ENCODE peak calls at places on chromosomes 3 and 15, in four cellular contexts. One of them, this sample, is unnamed.

GRCh38 chr3:193857996-193858395 is 265.0 kb downstream of the OPA1 start:
- DNase-seq in GM19239: no peak
- DNase-seq in NCI-H345: no peak
- DNase-seq in skeletal muscle cell: peak
- DNase-seq in this sample: no peak

GRCh38 chr3:29605845-29606244 is 325.0 kb downstream of the RBMS3 start:
- DNase-seq in GM19239: no peak
- DNase-seq in NCI-H345: no peak
- DNase-seq in skeletal muscle cell: peak
- DNase-seq in this sample: no peak

GRCh38 chr3:155018621-155019330 is 61.3 kb upstream of the MME start:
- DNase-seq in GM19239: no peak
- DNase-seq in NCI-H345: no peak
- DNase-seq in skeletal muscle cell: no peak
- DNase-seq in this sample: no peak

GRCh38 chr3:153277029-153277428 is 115.0 kb downstream of the RAP2B start:
- DNase-seq in GM19239: no peak
- DNase-seq in NCI-H345: no peak
- DNase-seq in skeletal muscle cell: no peak
- DNase-seq in this sample: no peak

GRCh38 chr3:120506828-120507774 is 56.3 kb upstream of the FSTL1 start:
- DNase-seq in GM19239: no peak
- DNase-seq in NCI-H345: no peak
- DNase-seq in skeletal muscle cell: no peak
- DNase-seq in this sample: no peak

GRCh38 chr3:119420196-119420595 is 43.2 kb downstream of the TMEM39A start:
- DNase-seq in GM19239: no peak
- DNase-seq in NCI-H345: no peak
- DNase-seq in skeletal muscle cell: no peak
- DNase-seq in this sample: no peak

GRCh38 chr15:31473384-31474058 is 146.9 kb downstream of the KLF13 start:
- DNase-seq in GM19239: no peak
- DNase-seq in NCI-H345: no peak
- DNase-seq in skeletal muscle cell: no peak
- DNase-seq in this sample: no peak

GRCh38 chr3:60323651-60324050 is 927.6 kb downstream of the FHIT start:
- DNase-seq in GM19239: no peak
- DNase-seq in NCI-H345: no peak
- DNase-seq in skeletal muscle cell: no peak
- DNase-seq in this sample: no peak

GRCh38 chr3:166283856-166284255 is 446.6 kb upstream of the BCHE start:
- DNase-seq in GM19239: no peak
- DNase-seq in NCI-H345: no peak
- DNase-seq in skeletal muscle cell: peak
- DNase-seq in this sample: no peak

GRCh38 chr3:56838441-56838840 is 36.7 kb upstream of the ARHGEF3 start:
- DNase-seq in GM19239: no peak
- DNase-seq in NCI-H345: no peak
- DNase-seq in skeletal muscle cell: no peak
- DNase-seq in this sample: no peak

GRCh38 chr3:159971311-159971710 is 17.3 kb upstream of the IL12A start:
- DNase-seq in GM19239: no peak
- DNase-seq in NCI-H345: no peak
- DNase-seq in skeletal muscle cell: no peak
- DNase-seq in this sample: no peak

GRCh38 chr15:29857196-29857595 is 34.9 kb upstream of the TJP1 start:
- DNase-seq in GM19239: no peak
- DNase-seq in NCI-H345: no peak
- DNase-seq in skeletal muscle cell: no peak
- DNase-seq in this sample: no peak

GRCh38 chr3:102530443-102531195 is 95.8 kb downstream of the ZPLD1 start:
- DNase-seq in GM19239: no peak
- DNase-seq in NCI-H345: no peak
- DNase-seq in skeletal muscle cell: no peak
- DNase-seq in this sample: no peak

GRCh38 chr3:32106929-32107362 is 526 bp downstream of the GPD1L start:
- DNase-seq in GM19239: no peak
- DNase-seq in NCI-H345: no peak
- DNase-seq in skeletal muscle cell: no peak
- DNase-seq in this sample: no peak

GRCh38 chr3:55166577-55167555 is 239.0 kb upstream of the LRTM1 start:
- DNase-seq in GM19239: no peak
- DNase-seq in NCI-H345: peak
- DNase-seq in skeletal muscle cell: no peak
- DNase-seq in this sample: no peak

GRCh38 chr15:69475769-69476358 is 23.2 kb downstream of the RPLP1 start:
- DNase-seq in GM19239: peak
- DNase-seq in NCI-H345: peak
- DNase-seq in skeletal muscle cell: no peak
- DNase-seq in this sample: peak

GRCh38 chr3:129195731-129196256 is 12.1 kb upstream of the CNBP start:
- DNase-seq in GM19239: no peak
- DNase-seq in NCI-H345: no peak
- DNase-seq in skeletal muscle cell: peak
- DNase-seq in this sample: no peak

This sample was measured in omental fat pad.